ENCODE peak calls at places on chromosomes 12 and 14, in five cellular contexts. E is PC-9, R is GM23248, S is prostate gland, W is tibial artery. D is an unnamed sample. For H3K4me1, the result is how much of the 10 kb centered on the place peaks cover.

GRCh38 chr12:14716848-14717444 is 20.5 kb upstream of the GUCY2C start:
- DNase-seq in W (no peak), S (peak), R (peak), E (no peak), D (no peak)

GRCh38 chr12:131684015-131684725 is 26.7 kb upstream of the SFSWAP start:
- DNase-seq in W (peak), R (no peak), E (no peak), S (no peak), D (no peak)

GRCh38 chr14:67533754-67534085 is 630 bp downstream of the PLEKHH1 start:
- DNase-seq in S (no peak), R (no peak), E (peak), W (no peak), D (no peak)

GRCh38 chr12:56293785-56294184 is 6.3 kb downstream of the CS start:
- DNase-seq in S (peak), E (no peak), W (no peak), R (no peak), D (no peak)

GRCh38 chr12:42741771-42742510 is 152.4 kb upstream of the PRICKLE1 start:
- DNase-seq in S (no peak), R (peak), W (no peak), E (no peak), D (no peak)

GRCh38 chr12:10189653-10190052 is 10.8 kb downstream of the TMEM52B start:
- DNase-seq in W (no peak), E (peak), S (peak), R (peak), D (peak)

GRCh38 chr14:94056579-94057308 is 24.3 kb downstream of the DDX24 start:
- DNase-seq in S (no peak), R (peak), E (no peak), W (peak), D (no peak)

GRCh38 chr12:91100901-91101300 is 10.4 kb downstream of the LUM start:
- DNase-seq in R (peak), S (no peak), E (peak), W (no peak), D (no peak)

GRCh38 chr12:55019784-55020183 is at the start of gene NEUROD4:
- DNase-seq in W (no peak), E (no peak), R (peak), S (peak), D (peak)

GRCh38 chr14:22429546-22429945 is 159.5 kb downstream of the DAD1 start:
- DNase-seq in S (no peak), E (no peak), W (no peak), R (no peak), D (no peak)

GRCh38 chr12:52037248-52037861 is 13.9 kb upstream of the NR4A1 start:
- DNase-seq in S (no peak), W (peak), E (no peak), R (peak), D (peak)

GRCh38 chr12:2052861-2053674 is at the start of gene CACNA1C:
- DNase-seq in E (no peak), R (peak), W (peak), S (peak), D (peak)

GRCh38 chr12:77213316-77213715 is 147.9 kb upstream of the E2F7 start:
- DNase-seq in E (no peak), R (no peak), S (no peak), W (no peak), D (peak)

GRCh38 chr14:92121670-92122350 is at the start of the genes CPSF2 and NDUFB1:
- DNase-seq in S (peak), R (peak), W (peak), E (peak), D (peak)

GRCh38 chr14:97791906-97792305 is 994.7 kb downstream of the VRK1 start:
- DNase-seq in S (no peak), R (no peak), E (no peak), W (no peak), D (no peak)

GRCh38 chr12:123113038-123113437 is 37.9 kb downstream of the PITPNM2 start:
- DNase-seq in W (no peak), E (no peak), S (no peak), R (no peak), D (no peak)

GRCh38 chr12:124569375-124570148 is 2.1 kb upstream of the NCOR2 start:
- DNase-seq in R (no peak), E (no peak), W (no peak), S (no peak), D (peak)

GRCh38 chr12:49368240-49368600 is 958 bp downstream of the SPATS2 start:
- DNase-seq in W (no peak), E (no peak), S (no peak), R (peak), D (no peak)

GRCh38 chr12:72261885-72262284 is 10.3 kb upstream of the TRHDE start:
- DNase-seq in E (no peak), W (no peak), S (no peak), R (no peak), D (no peak)

GRCh38 chr12:63064080-63064479 is 86.9 kb downstream of the AVPR1A start:
- DNase-seq in W (no peak), S (no peak), R (peak), E (peak), D (no peak)

GRCh38 chr14:85620937-85621336 is 91.0 kb downstream of the FLRT2 start:
- DNase-seq in W (no peak), S (no peak), E (no peak), R (no peak), D (no peak)

GRCh38 chr12:118356809-118357326 is 15.8 kb downstream of the TAOK3 start:
- DNase-seq in R (peak), W (no peak), S (no peak), E (peak), D (no peak)

GRCh38 chr14:61145258-61145902 is 135.8 kb downstream of the TMEM30B start:
- DNase-seq in E (no peak), S (peak), W (no peak), R (peak), D (no peak)

GRCh38 chr14:75417674-75418073 is 10.1 kb upstream of the JDP2 start:
- DNase-seq in S (peak), E (no peak), R (peak), W (no peak), D (no peak)

GRCh38 chr12:546920-547845 is 87.4 kb downstream of the B4GALNT3 start:
- DNase-seq in E (peak), S (no peak), W (no peak), R (peak), D (peak)

GRCh38 chr14:59356783-59357182 is 108.4 kb downstream of the GPR135 start:
- DNase-seq in E (no peak), W (no peak), S (no peak), R (no peak), D (no peak)

GRCh38 chr12:2641209-2641608 is 153.6 kb upstream of the FKBP4 start:
- DNase-seq in S (no peak), E (no peak), W (peak), R (peak), D (no peak)

GRCh38 chr12:116066381-116067230 is 210.9 kb downstream of the MED13L start:
- DNase-seq in R (peak), E (no peak), S (no peak), W (no peak), D (peak)

GRCh38 chr12:13718271-13718670 is 263.1 kb downstream of the GRIN2B start:
- DNase-seq in S (no peak), R (no peak), W (no peak), E (no peak), D (no peak)

GRCh38 chr12:118377005-118377890 is 893 bp downstream of the SUDS3 start:
- DNase-seq in R (peak), W (no peak), S (no peak), E (no peak), D (no peak)

GRCh38 chr12:19847294-19848059 is 408.2 kb downstream of the AEBP2 start:
- DNase-seq in R (peak), S (no peak), E (no peak), W (no peak), D (peak)

GRCh38 chr14:79281244-79282199 is 929.8 kb downstream of the DIO2 start:
- DNase-seq in R (no peak), W (no peak), E (no peak), S (no peak), D (no peak)

GRCh38 chr12:3564861-3565260 is 73.9 kb downstream of the PRMT8 start:
- DNase-seq in W (no peak), R (no peak), S (no peak), E (no peak), D (no peak)

GRCh38 chr12:110917467-110917866 is 2.9 kb downstream of the MYL2 start:
- DNase-seq in S (no peak), E (peak), R (peak), W (no peak), D (no peak)

GRCh38 chr14:61179061-61179675 is 102.0 kb downstream of the TMEM30B start:
- DNase-seq in E (no peak), S (no peak), R (peak), W (no peak), D (no peak)

GRCh38 chr12:11922361-11922760 is 148.4 kb upstream of the BCL2L14 start:
- DNase-seq in S (no peak), E (no peak), W (no peak), R (no peak), D (no peak)

GRCh38 chr14:56400426-56400825 is 179.2 kb upstream of the TMEM260 start:
- DNase-seq in E (peak), R (no peak), W (no peak), S (no peak), D (no peak)

GRCh38 chr12:56546680-56547079 is 25.1 kb downstream of the RBMS2 start:
- DNase-seq in W (no peak), R (no peak), E (no peak), S (no peak), D (no peak)

GRCh38 chr14:39977198-39977597 is 545.0 kb upstream of the FBXO33 start:
- DNase-seq in S (no peak), R (no peak), E (no peak), W (no peak), D (no peak)

DNA sequence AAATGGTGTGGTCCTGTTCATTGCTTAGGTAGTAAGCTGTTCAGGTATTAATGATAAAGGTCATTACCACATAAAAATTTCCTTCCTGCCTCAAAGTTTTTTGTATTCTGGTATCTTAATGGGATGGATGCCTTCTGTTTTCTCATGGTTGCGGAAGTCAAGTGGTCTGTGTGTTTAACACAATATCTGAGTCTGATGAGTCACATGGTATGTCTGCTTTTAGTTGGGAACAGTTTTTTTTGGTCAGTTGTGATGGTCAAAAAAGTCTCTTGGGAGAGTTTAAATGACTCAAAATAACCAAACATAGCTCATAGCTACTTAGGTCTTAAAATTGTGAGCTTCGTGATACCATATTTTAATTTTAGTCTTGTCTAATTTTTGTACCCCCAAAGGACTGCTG is 40.7 kb downstream of the STK38L start:
- DNase-seq in R (peak), E (no peak), W (no peak), S (no peak), D (no peak)
- H3K27ac ChIP-seq in R (peak), E (no peak), W (peak), S (peak), D (no peak)

DNA sequence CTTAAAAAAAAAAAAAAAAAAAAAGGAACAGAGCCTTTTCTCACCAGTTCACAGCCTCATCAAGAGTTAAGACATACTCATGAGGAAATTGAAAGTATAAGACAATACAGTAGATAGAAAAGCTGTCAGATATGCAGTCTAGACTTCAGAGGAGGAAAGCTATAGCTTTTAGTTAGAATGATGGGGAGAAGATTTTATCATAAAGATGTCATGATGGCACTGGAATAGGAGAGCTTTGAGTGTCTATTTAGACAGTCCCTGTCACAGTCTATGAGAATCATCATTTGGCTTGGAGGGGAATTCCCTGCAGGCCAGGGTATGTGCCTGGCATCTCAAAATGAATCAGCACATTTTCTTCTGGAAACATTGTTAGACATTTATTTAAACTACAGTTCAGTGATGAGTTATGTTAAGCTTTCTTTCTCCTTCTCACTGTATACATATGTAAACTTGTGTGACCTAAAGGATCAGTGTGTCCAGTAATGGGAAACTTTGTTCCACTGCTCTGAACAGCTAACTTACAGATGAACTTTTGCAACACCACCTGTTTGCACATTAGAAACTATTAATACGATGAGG is 2.9 kb upstream of the RAB35 start:
- DNase-seq in E (no peak), W (no peak), S (no peak), R (peak), D (no peak)
- H3K4me3 ChIP-seq in E (peak), W (no peak), S (no peak), R (peak), D (no peak)

GRCh38 chr14:64923015-64923414 is 8.8 kb downstream of the CHURC1 start:
- DNase-seq in S (no peak), W (no peak), R (no peak), E (no peak), D (no peak)

GRCh38 chr14:64920465-64920864 is 6.2 kb downstream of the CHURC1 start:
- DNase-seq in R (no peak), E (no peak), S (no peak), W (no peak), D (no peak)

GRCh38 chr14:64919215-64919614 is 5.0 kb downstream of the CHURC1 start:
- DNase-seq in S (no peak), R (peak), E (no peak), W (no peak), D (no peak)

GRCh38 chr14:64918216-64918615 is 4.0 kb downstream of the CHURC1 start:
- DNase-seq in E (no peak), S (no peak), W (no peak), R (peak), D (no peak)

GRCh38 chr14:64919618-64920017 is 5.4 kb downstream of the CHURC1 start:
- DNase-seq in S (no peak), R (peak), E (no peak), W (no peak), D (peak)
- H3K4me1 ChIP-seq in S (under half), R (half or more), E (under half), W (half or more), D (under half)

GRCh38 chr14:54343276-54344121 is 53.3 kb upstream of the CDKN3 start:
- DNase-seq in R (no peak), W (no peak), S (peak), E (no peak), D (peak)
- H3K27ac ChIP-seq in R (no peak), W (no peak), S (peak), E (no peak), D (no peak)